ENCODE peak calls at places on chromosomes 16 and 17, in six cellular contexts. One of them, this sample, is unnamed.

GRCh38 chr17:78781339-78782304 is at the start of gene CYTH1:
- DNase-seq in H9: peak; percentile 67
- DNase-seq in IMR-90: no peak
- DNase-seq in neuronal stem cell: peak; percentile 30
- DNase-seq in mesenchymal stem cell: peak; percentile 43
- DNase-seq in trophoblast cell: no peak
- DNase-seq in this sample: peak; percentile 41

GRCh38 chr17:21282231-21282630 is 2.3 kb upstream of the MAP2K3 start:
- DNase-seq in IMR-90: peak; percentile 98
- DNase-seq in neuronal stem cell: no peak
- DNase-seq in trophoblast cell: peak; percentile 87
- DNase-seq in H9: no peak
- DNase-seq in mesenchymal stem cell: peak; percentile 98
- DNase-seq in this sample: peak; percentile 68

GRCh38 chr17:77488531-77489238 is 347.9 kb downstream of the SEC14L1 start:
- DNase-seq in trophoblast cell: no peak
- DNase-seq in mesenchymal stem cell: no peak
- DNase-seq in H9: no peak
- DNase-seq in neuronal stem cell: no peak
- DNase-seq in IMR-90: peak; percentile 33
- DNase-seq in this sample: no peak

GRCh38 chr16:583815-584591 is 5.9 kb upstream of the RAB40C start:
- DNase-seq in trophoblast cell: no peak
- DNase-seq in neuronal stem cell: no peak
- DNase-seq in mesenchymal stem cell: no peak
- DNase-seq in H9: no peak
- DNase-seq in IMR-90: no peak
- DNase-seq in this sample: no peak

GRCh38 chr16:67509016-67509415 is 19.6 kb upstream of the RIPOR1 start:
- DNase-seq in H9: no peak
- DNase-seq in neuronal stem cell: no peak
- DNase-seq in trophoblast cell: no peak
- DNase-seq in IMR-90: no peak
- DNase-seq in mesenchymal stem cell: no peak
- DNase-seq in this sample: no peak

GRCh38 chr16:3007957-3008748 is 4.6 kb upstream of the CLDN9 start:
- DNase-seq in H9: peak; percentile 97
- DNase-seq in IMR-90: no peak
- DNase-seq in trophoblast cell: no peak
- DNase-seq in mesenchymal stem cell: no peak
- DNase-seq in neuronal stem cell: no peak
- DNase-seq in this sample: peak; percentile 97

GRCh38 chr17:2094891-2095535 is 40.1 kb downstream of the HIC1 start:
- DNase-seq in H9: peak; percentile 50
- DNase-seq in neuronal stem cell: no peak
- DNase-seq in IMR-90: peak; percentile 75
- DNase-seq in mesenchymal stem cell: peak; percentile 79
- DNase-seq in trophoblast cell: peak; percentile 72
- DNase-seq in this sample: peak; percentile 52

GRCh38 chr17:13367154-13367553 is 234.6 kb downstream of the HS3ST3A1 start:
- DNase-seq in IMR-90: no peak
- DNase-seq in H9: no peak
- DNase-seq in neuronal stem cell: no peak
- DNase-seq in mesenchymal stem cell: no peak
- DNase-seq in trophoblast cell: no peak
- DNase-seq in this sample: no peak

GRCh38 chr16:48013476-48013875 is 142.3 kb downstream of the ABCC12 start:
- DNase-seq in IMR-90: no peak
- DNase-seq in mesenchymal stem cell: no peak
- DNase-seq in neuronal stem cell: no peak
- DNase-seq in trophoblast cell: no peak
- DNase-seq in H9: no peak
- DNase-seq in this sample: peak; percentile 58

GRCh38 chr17:6101706-6102105 is 31.5 kb downstream of the WSCD1 start:
- DNase-seq in IMR-90: no peak
- DNase-seq in mesenchymal stem cell: no peak
- DNase-seq in neuronal stem cell: no peak
- DNase-seq in H9: no peak
- DNase-seq in trophoblast cell: no peak
- DNase-seq in this sample: peak; percentile 82

GRCh38 chr16:25228372-25228771 is 11.6 kb downstream of the AQP8 start:
- DNase-seq in H9: peak; percentile 66
- DNase-seq in neuronal stem cell: no peak
- DNase-seq in IMR-90: no peak
- DNase-seq in mesenchymal stem cell: no peak
- DNase-seq in trophoblast cell: no peak
- DNase-seq in this sample: peak; percentile 24

GRCh38 chr16:50816901-50817555 is 75.1 kb downstream of the CYLD start:
- DNase-seq in IMR-90: no peak
- DNase-seq in mesenchymal stem cell: no peak
- DNase-seq in trophoblast cell: no peak
- DNase-seq in neuronal stem cell: no peak
- DNase-seq in H9: no peak
- DNase-seq in this sample: no peak

GRCh38 chr17:77440571-77440981 is 299.8 kb downstream of the SEC14L1 start:
- DNase-seq in mesenchymal stem cell: no peak
- DNase-seq in IMR-90: no peak
- DNase-seq in H9: no peak
- DNase-seq in trophoblast cell: no peak
- DNase-seq in neuronal stem cell: no peak
- DNase-seq in this sample: no peak

GRCh38 chr16:70553175-70553574 is 29.6 kb downstream of the SF3B3 start:
- DNase-seq in H9: no peak
- DNase-seq in IMR-90: peak; percentile 76
- DNase-seq in trophoblast cell: no peak
- DNase-seq in mesenchymal stem cell: peak; percentile 90
- DNase-seq in neuronal stem cell: no peak
- DNase-seq in this sample: no peak

GRCh38 chr17:62967111-62967449 is 1.0 kb downstream of the TANC2 start:
- DNase-seq in neuronal stem cell: no peak
- DNase-seq in H9: no peak
- DNase-seq in IMR-90: no peak
- DNase-seq in trophoblast cell: no peak
- DNase-seq in mesenchymal stem cell: no peak
- DNase-seq in this sample: no peak

GRCh38 chr16:28925386-28926228 is 569 bp upstream of the RABEP2 start:
- DNase-seq in H9: no peak
- DNase-seq in IMR-90: peak; percentile 68
- DNase-seq in trophoblast cell: no peak
- DNase-seq in neuronal stem cell: no peak
- DNase-seq in mesenchymal stem cell: peak; percentile 84
- DNase-seq in this sample: no peak

GRCh38 chr17:48994548-48995331 is 2.4 kb upstream of the IGF2BP1 start:
- DNase-seq in IMR-90: no peak
- DNase-seq in neuronal stem cell: no peak
- DNase-seq in trophoblast cell: no peak
- DNase-seq in H9: no peak
- DNase-seq in mesenchymal stem cell: no peak
- DNase-seq in this sample: no peak

GRCh38 chr16:51035110-51035498 is 116.0 kb downstream of the SALL1 start:
- DNase-seq in trophoblast cell: no peak
- DNase-seq in neuronal stem cell: no peak
- DNase-seq in IMR-90: no peak
- DNase-seq in H9: no peak
- DNase-seq in mesenchymal stem cell: peak; percentile 3
- DNase-seq in this sample: peak; percentile 86

GRCh38 chr16:51814617-51815016 is 663.5 kb upstream of the SALL1 start:
- DNase-seq in H9: no peak
- DNase-seq in trophoblast cell: no peak
- DNase-seq in mesenchymal stem cell: no peak
- DNase-seq in IMR-90: no peak
- DNase-seq in neuronal stem cell: no peak
- DNase-seq in this sample: no peak

GRCh38 chr17:65572581-65573282 is 11.3 kb upstream of the AXIN2 start:
- DNase-seq in neuronal stem cell: no peak
- DNase-seq in mesenchymal stem cell: no peak
- DNase-seq in IMR-90: no peak
- DNase-seq in trophoblast cell: no peak
- DNase-seq in H9: peak; percentile 98
- DNase-seq in this sample: peak; percentile 92
- H3K18ac ChIP-seq in neuronal stem cell: peak overlapping the region; percentile 54
- H3K18ac ChIP-seq in mesenchymal stem cell: no peak overlapping the region
- H3K18ac ChIP-seq in IMR-90: no peak overlapping the region
- H3K18ac ChIP-seq in trophoblast cell: no peak overlapping the region
- H3K18ac ChIP-seq in H9: peak overlapping the region; percentile 69
- H3K18ac ChIP-seq in this sample: peak overlapping the region; percentile 22

GRCh38 chr17:10032142-10032541 is 127.1 kb upstream of the RCVRN start:
- DNase-seq in neuronal stem cell: no peak
- DNase-seq in H9: no peak
- DNase-seq in trophoblast cell: no peak
- DNase-seq in mesenchymal stem cell: no peak
- DNase-seq in IMR-90: peak; percentile 21
- DNase-seq in this sample: no peak

GRCh38 chr17:10033449-10033848 is 128.4 kb upstream of the RCVRN start:
- DNase-seq in trophoblast cell: no peak
- DNase-seq in H9: no peak
- DNase-seq in IMR-90: no peak
- DNase-seq in mesenchymal stem cell: no peak
- DNase-seq in neuronal stem cell: no peak
- DNase-seq in this sample: no peak

GRCh38 chr17:10036511-10037061 is 131.5 kb upstream of the RCVRN start:
- DNase-seq in neuronal stem cell: no peak
- DNase-seq in mesenchymal stem cell: no peak
- DNase-seq in H9: no peak
- DNase-seq in trophoblast cell: no peak
- DNase-seq in IMR-90: no peak
- DNase-seq in this sample: no peak

GRCh38 chr17:10033982-10034381 is 128.9 kb upstream of the RCVRN start:
- DNase-seq in H9: no peak
- DNase-seq in neuronal stem cell: no peak
- DNase-seq in mesenchymal stem cell: no peak
- DNase-seq in IMR-90: no peak
- DNase-seq in trophoblast cell: no peak
- DNase-seq in this sample: no peak

DNA sequence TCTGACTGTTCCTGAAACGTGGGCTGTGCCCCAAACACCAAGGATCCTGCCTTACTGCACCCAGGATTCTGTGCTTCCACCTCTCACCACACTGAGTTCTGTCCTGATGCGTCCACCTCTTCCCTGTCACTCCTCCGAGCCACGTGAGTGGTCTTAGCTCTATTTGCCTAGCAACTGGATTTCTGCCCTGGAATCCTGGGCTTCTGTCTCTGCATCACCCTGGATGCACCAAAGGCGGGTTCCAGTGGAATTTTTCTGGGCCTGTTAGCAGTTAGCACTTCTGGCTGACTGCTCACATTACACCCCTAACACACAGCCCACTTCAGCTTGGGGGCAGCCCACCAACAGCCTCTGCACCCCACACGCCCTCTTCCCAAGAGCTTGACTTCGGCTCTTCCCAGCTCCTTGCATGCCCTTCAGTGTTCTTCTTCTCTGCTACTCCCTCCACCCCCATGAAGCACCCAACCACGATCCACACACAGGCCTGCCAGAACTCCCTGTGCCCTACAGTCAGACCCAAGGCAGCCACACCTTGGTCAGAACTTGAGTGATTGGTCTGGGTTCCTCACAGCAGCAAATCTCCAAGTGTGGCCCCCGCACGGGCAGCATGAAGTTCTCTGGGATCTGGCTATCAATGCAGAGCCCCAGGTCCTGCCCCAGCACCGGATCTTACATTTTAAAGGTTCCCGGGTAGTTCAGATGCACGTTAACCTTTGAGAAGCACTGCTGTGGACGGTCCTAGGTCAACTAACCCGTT is 129.8 kb upstream of the RCVRN start:
- DNase-seq in neuronal stem cell: no peak
- DNase-seq in H9: no peak
- DNase-seq in trophoblast cell: no peak
- DNase-seq in IMR-90: no peak
- DNase-seq in mesenchymal stem cell: no peak
- DNase-seq in this sample: no peak
- H3K9ac ChIP-seq in neuronal stem cell: no peak overlapping the region
- H3K9ac ChIP-seq in H9: no peak overlapping the region
- H3K9ac ChIP-seq in trophoblast cell: no peak overlapping the region
- H3K9ac ChIP-seq in IMR-90: no peak overlapping the region
- H3K9ac ChIP-seq in mesenchymal stem cell: peak overlapping the region; percentile 77
- H3K9ac ChIP-seq in this sample: no peak overlapping the region

GRCh38 chr17:17812211-17813054 is 24.4 kb downstream of the SREBF1 start:
- DNase-seq in H9: peak; percentile 94
- DNase-seq in trophoblast cell: peak; percentile 21
- DNase-seq in IMR-90: peak; percentile 41
- DNase-seq in mesenchymal stem cell: peak; percentile 74
- DNase-seq in neuronal stem cell: peak; percentile 79
- DNase-seq in this sample: peak; percentile 83

GRCh38 chr17:17809527-17810373 is 27.0 kb downstream of the SREBF1 start:
- DNase-seq in neuronal stem cell: peak; percentile 76
- DNase-seq in IMR-90: no peak
- DNase-seq in H9: peak; percentile 90
- DNase-seq in mesenchymal stem cell: peak; percentile 84
- DNase-seq in trophoblast cell: peak; percentile 76
- DNase-seq in this sample: peak; percentile 93

GRCh38 chr17:17810374-17811248 is 26.2 kb downstream of the SREBF1 start:
- DNase-seq in trophoblast cell: no peak
- DNase-seq in mesenchymal stem cell: peak; percentile 81
- DNase-seq in H9: peak; percentile 70
- DNase-seq in neuronal stem cell: no peak
- DNase-seq in IMR-90: no peak
- DNase-seq in this sample: peak; percentile 75

GRCh38 chr17:17813055-17813724 is 23.6 kb downstream of the SREBF1 start:
- DNase-seq in neuronal stem cell: no peak
- DNase-seq in H9: no peak
- DNase-seq in IMR-90: no peak
- DNase-seq in mesenchymal stem cell: no peak
- DNase-seq in trophoblast cell: no peak
- DNase-seq in this sample: no peak

DNA sequence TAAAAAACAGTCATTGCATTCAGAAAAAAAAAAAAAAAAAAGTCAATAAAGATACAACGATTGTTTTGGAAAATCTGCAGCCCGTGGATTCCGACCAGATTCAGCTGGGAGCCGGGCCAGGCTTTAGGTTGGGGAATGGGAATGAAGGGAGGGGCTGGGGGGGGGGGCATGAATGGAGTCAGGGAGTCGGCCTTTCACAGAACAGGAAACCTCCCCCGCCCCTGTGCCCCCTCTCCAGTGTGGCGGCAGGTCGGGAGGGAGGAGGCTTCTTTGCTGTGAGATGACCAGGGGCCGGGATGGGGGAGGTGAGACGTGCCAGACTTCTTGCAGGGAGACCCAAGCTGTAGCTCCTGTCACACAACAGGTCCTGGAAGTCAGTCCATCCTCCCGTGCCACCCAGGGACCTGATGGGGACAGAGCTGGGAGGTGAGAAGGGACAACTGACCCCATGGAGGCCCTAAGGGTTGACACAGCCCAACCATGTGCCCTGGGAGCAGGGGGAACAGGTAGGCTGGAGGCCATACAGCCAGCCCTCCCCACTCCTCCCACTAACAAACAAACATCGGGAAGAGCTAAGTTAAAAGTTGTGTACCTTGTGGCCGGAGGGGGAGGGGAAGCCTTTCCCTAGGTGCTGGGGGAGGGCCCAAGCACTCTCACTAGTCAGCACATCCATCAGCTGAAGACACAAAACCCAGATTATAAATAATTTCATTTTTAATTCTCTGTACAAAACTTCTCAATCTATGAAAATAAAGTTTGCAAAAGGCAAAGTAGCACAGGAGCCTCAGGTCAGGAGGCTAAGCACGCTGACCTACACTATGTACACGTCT is 25.2 kb downstream of the SREBF1 start:
- DNase-seq in IMR-90: no peak
- DNase-seq in H9: peak; percentile 80
- DNase-seq in neuronal stem cell: no peak
- DNase-seq in mesenchymal stem cell: peak; percentile 61
- DNase-seq in trophoblast cell: no peak
- DNase-seq in this sample: peak; percentile 87
- H3K18ac ChIP-seq in IMR-90: no peak overlapping the region
- H3K18ac ChIP-seq in H9: no peak overlapping the region
- H3K18ac ChIP-seq in neuronal stem cell: peak overlapping the region; percentile 88
- H3K18ac ChIP-seq in mesenchymal stem cell: peak overlapping the region; percentile 4
- H3K18ac ChIP-seq in trophoblast cell: no peak overlapping the region
- H3K18ac ChIP-seq in this sample: peak overlapping the region; percentile 24

GRCh38 chr17:81365148-81365600 is 30.1 kb upstream of the BAHCC1 start:
- DNase-seq in trophoblast cell: no peak
- DNase-seq in mesenchymal stem cell: peak; percentile 75
- DNase-seq in IMR-90: peak; percentile 84
- DNase-seq in neuronal stem cell: no peak
- DNase-seq in H9: peak; percentile 82
- DNase-seq in this sample: peak; percentile 41
- H3K9ac ChIP-seq in trophoblast cell: no peak overlapping the region
- H3K9ac ChIP-seq in mesenchymal stem cell: peak overlapping the region; percentile 57
- H3K9ac ChIP-seq in IMR-90: no peak overlapping the region
- H3K9ac ChIP-seq in neuronal stem cell: peak overlapping the region; percentile 87
- H3K9ac ChIP-seq in H9: no peak overlapping the region
- H3K9ac ChIP-seq in this sample: no peak overlapping the region

This sample was measured in mesendoderm.